ENCODE peak calls at places on chromosomes 7 and 10, in five cellular contexts. T is upper lobe of right lung, W is A549, H is foreskin keratinocyte, S is HCT116. P is an unnamed sample.

GRCh38 chr10:49140306-49141175 is 6.7 kb upstream of the FAM170B start:
- DNase-seq in T (no peak), W (no peak), H (no peak), S (no peak), P (no peak)

GRCh38 chr7:96126382-96126781 is 195.5 kb downstream of the SLC25A13 start:
- DNase-seq in T (no peak), W (no peak), H (no peak), S (no peak), P (no peak)

GRCh38 chr7:78099715-78100477 is 301.3 kb downstream of the PHTF2 start:
- DNase-seq in T (no peak), W (no peak), H (peak), S (no peak), P (no peak)

GRCh38 chr10:24136070-24136469 is 72.9 kb upstream of the KIAA1217 start:
- DNase-seq in T (no peak), W (no peak), H (no peak), S (no peak), P (no peak)

GRCh38 chr10:12262278-12262981 is 66.4 kb downstream of the CDC123 start:
- DNase-seq in T (no peak), W (no peak), H (no peak), S (no peak), P (no peak)

GRCh38 chr7:121073463-121074099 is 85.1 kb downstream of the CPED1 start:
- DNase-seq in T (no peak), W (no peak), H (no peak), S (no peak), P (no peak)

GRCh38 chr10:99656199-99657064 is 2.9 kb upstream of the ENTPD7 start:
- DNase-seq in T (no peak), W (no peak), H (peak), S (no peak), P (no peak)

GRCh38 chr10:118139321-118139720 is 92.6 kb upstream of the RAB11FIP2 start:
- DNase-seq in T (no peak), W (no peak), H (peak), S (no peak), P (no peak)

GRCh38 chr7:33495207-33495606 is 365.8 kb downstream of the BBS9 start:
- DNase-seq in T (no peak), W (no peak), H (no peak), S (no peak), P (no peak)

GRCh38 chr10:31261502-31262311 is 57.3 kb upstream of the ZEB1 start:
- DNase-seq in T (no peak), W (no peak), H (no peak), S (no peak), P (no peak)

GRCh38 chr10:96502561-96503267 is 11.0 kb downstream of the TLL2 start:
- DNase-seq in T (no peak), W (no peak), H (peak), S (no peak), P (no peak)

GRCh38 chr10:71241899-71242620 is 29.7 kb downstream of the UNC5B start:
- DNase-seq in T (no peak), W (no peak), H (no peak), S (no peak), P (no peak)

GRCh38 chr10:112842832-112843360 is 107.2 kb upstream of the TCF7L2 start:
- DNase-seq in T (no peak), W (no peak), H (no peak), S (no peak), P (peak)

GRCh38 chr7:99730992-99731391 is 4.0 kb downstream of the CYP3A7 start:
- DNase-seq in T (no peak), W (no peak), H (no peak), S (no peak), P (no peak)

GRCh38 chr10:77405771-77406241 is 231.8 kb downstream of the KCNMA1 start:
- DNase-seq in T (peak), W (peak), H (peak), S (peak), P (peak)

DNA sequence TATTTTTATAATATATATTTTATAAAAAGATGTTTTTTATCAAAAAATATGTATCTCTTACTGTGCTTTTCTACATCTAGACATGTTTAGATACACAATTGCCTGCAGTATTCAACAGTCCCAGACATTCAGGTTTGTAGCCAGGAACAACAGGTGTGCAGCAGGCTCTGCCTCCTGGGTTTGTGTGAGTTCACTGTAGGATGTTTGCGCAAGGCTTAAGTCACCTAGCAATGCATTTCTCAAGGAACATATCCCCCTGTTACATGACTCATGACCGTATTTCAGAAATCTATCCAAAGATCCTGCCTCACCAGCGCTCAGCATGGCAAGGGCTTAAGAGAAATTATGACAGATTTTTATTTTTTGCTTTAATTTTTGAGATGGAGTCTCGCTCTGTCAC is 41.5 kb downstream of the PITRM1 start:
- DNase-seq in T (no peak), W (peak), H (peak), S (no peak), P (no peak)
- TF ChIP-seq CTCF in T (no peak), W (no peak), H (peak), S (no peak), P (no peak)

DNA sequence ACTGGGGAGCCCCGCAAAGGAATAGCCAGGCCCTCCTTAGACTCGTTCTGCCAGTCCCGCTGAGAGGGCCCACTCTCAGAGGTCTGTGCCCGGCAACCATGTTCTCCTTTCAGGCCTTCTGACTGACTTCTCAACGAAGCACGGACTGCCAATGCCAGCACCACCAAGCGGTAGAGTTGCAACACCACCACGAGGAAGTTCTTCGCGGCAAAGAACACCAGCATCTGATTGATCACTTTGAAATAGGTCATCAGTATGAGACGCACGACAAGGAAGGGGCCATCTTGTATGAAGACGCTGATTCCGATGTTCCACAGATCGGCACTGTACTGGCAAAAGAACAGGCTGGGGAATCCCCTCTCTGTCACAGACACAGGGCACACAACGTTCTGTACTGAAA is 42.8 kb downstream of the TMEM26 start:
- DNase-seq in T (peak), W (no peak), H (no peak), S (no peak), P (no peak)
- TF ChIP-seq CTCF in T (no peak), W (no peak), H (no peak), S (no peak), P (no peak)

GRCh38 chr7:116120839-116121238 is 89.5 kb upstream of the TES start:
- DNase-seq in T (no peak), W (no peak), H (no peak), S (no peak), P (no peak)

GRCh38 chr7:116128139-116128538 is 82.2 kb upstream of the TES start:
- DNase-seq in T (no peak), W (no peak), H (no peak), S (no peak), P (no peak)

DNA sequence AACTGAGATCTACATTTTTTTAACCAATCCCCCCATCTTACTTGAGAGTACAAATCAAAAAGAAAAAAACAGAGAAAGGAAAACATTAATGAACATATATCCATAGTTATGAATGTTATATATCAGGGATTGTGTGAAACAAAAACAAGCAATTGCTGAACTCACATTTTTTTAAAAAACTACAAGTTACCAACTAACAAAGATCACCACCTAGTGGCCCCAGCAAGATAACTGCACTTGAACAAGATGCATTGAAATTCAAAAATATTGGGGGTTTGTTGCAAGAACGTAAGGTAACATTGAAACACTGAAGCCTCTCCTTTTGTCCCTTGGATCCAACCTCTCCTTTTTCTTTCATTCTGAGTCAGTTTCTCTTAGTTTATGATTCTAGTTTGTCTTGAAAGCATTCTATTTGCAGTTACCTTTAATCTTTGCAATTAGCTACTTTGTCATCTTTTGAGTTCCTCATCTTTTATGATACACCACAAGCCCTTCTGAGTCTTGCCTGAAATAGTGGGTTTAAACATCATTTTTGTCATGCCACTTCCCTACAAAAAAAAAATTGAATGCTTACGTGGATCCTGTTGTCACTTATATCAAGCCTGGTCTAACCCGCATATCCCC is 87.3 kb upstream of the TES start:
- DNase-seq in T (no peak), W (peak), H (no peak), S (peak), P (peak)
- TF ChIP-seq CTCF in T (peak), W (peak), H (peak), S (peak), P (peak)

DNA sequence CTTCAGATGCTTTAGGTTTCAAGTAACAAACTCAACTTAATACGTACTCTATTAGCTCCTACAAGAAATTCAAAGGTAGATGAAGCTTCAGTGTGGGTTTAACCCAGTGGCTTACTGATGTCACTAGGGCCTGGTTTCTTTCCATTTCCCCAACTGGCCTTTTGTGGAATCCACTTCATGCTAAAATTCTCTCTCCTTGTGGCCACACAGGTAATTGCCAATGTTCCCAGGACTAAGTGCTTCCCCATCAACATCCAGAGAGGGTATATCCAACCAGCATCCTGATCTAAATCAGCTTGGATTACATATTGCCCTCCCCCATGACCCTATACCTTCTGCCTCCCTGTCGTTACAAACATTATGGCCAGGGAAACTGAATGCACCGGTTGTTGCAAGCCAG is 10.7 kb downstream of the FBXL13 start:
- DNase-seq in T (no peak), W (no peak), H (no peak), S (no peak), P (no peak)
- TF ChIP-seq CTCF in T (no peak), W (no peak), H (peak), S (peak), P (no peak)

GRCh38 chr7:42012786-42013360 is 224.1 kb downstream of the GLI3 start:
- DNase-seq in T (no peak), W (no peak), H (peak), S (no peak), P (no peak)
- TF ChIP-seq CTCF in T (no peak), W (no peak), H (no peak), S (no peak), P (no peak)